ENCODE peak calls at places on chromosomes 1 and 21, in six cellular contexts. K, F, J, V, M and G are unnamed samples.

GRCh38 chr1:62784509-62785365 is 805 bp downstream of the ATG4C start:
- DNase-seq in K (peak), F (no peak), J (no peak), V (no peak), M (no peak), G (no peak)

GRCh38 chr1:37353871-37354270 is 120.5 kb upstream of the ZC3H12A start:
- DNase-seq in K (no peak), F (no peak), J (no peak), V (no peak), M (no peak), G (no peak)

GRCh38 chr1:78441921-78442320 is 48.9 kb upstream of the PTGFR start:
- DNase-seq in K (peak), F (no peak), J (no peak), V (no peak), M (no peak), G (no peak)

GRCh38 chr1:206684003-206684402 is 702 bp upstream of the MAPKAPK2 start:
- DNase-seq in K (no peak), F (no peak), J (no peak), V (no peak), M (no peak), G (no peak)

GRCh38 chr1:86259390-86259789 is 102.8 kb upstream of the COL24A1 start:
- DNase-seq in K (peak), F (no peak), J (no peak), V (no peak), M (no peak), G (no peak)

GRCh38 chr21:19011448-19011847 is 607.9 kb upstream of the TMPRSS15 start:
- DNase-seq in K (no peak), F (no peak), J (no peak), V (no peak), M (no peak), G (no peak)

GRCh38 chr1:31872658-31873636 is 57.1 kb upstream of the SPOCD1 start:
- DNase-seq in K (no peak), F (no peak), J (no peak), V (no peak), M (no peak), G (no peak)

GRCh38 chr1:203675596-203676347 is 49.1 kb downstream of the ATP2B4 start:
- DNase-seq in K (no peak), F (no peak), J (no peak), V (no peak), M (peak), G (no peak)

GRCh38 chr1:185819798-185820197 is 85.6 kb downstream of the HMCN1 start:
- DNase-seq in K (no peak), F (no peak), J (no peak), V (no peak), M (no peak), G (no peak)

GRCh38 chr1:11654571-11655262 is at the start of gene FBXO44:
- DNase-seq in K (no peak), F (no peak), J (peak), V (no peak), M (peak), G (peak)

GRCh38 chr1:6358757-6359567 is 34.6 kb downstream of the ACOT7 start:
- DNase-seq in K (peak), F (no peak), J (no peak), V (no peak), M (no peak), G (no peak)

GRCh38 chr1:111565957-111566356 is 53.6 kb upstream of the RAP1A start:
- DNase-seq in K (no peak), F (no peak), J (no peak), V (no peak), M (no peak), G (no peak)

GRCh38 chr1:198686069-198686728 is 47.4 kb downstream of the PTPRC start:
- DNase-seq in K (peak), F (no peak), J (no peak), V (no peak), M (no peak), G (no peak)

GRCh38 chr1:205376739-205377138 is 20.0 kb upstream of the KLHDC8A start:
- DNase-seq in K (no peak), F (no peak), J (no peak), V (no peak), M (no peak), G (no peak)

GRCh38 chr1:234773936-234774677 is 164.1 kb upstream of the IRF2BP2 start:
- DNase-seq in K (no peak), F (no peak), J (no peak), V (no peak), M (peak), G (no peak)

GRCh38 chr1:43377831-43378230 is 10.0 kb upstream of the ELOVL1 start:
- DNase-seq in K (no peak), F (no peak), J (no peak), V (no peak), M (no peak), G (no peak)

GRCh38 chr1:55670331-55671082 is 455.3 kb upstream of the USP24 start:
- DNase-seq in K (peak), F (no peak), J (no peak), V (no peak), M (no peak), G (no peak)